ENCODE peak calls at places on chromosomes 6 and 20, in four cellular contexts. R, B, F and T are unnamed samples. For H3K27me3, the result is how much of the 10 kb centered on the place peaks cover.

GRCh38 chr6:125066964-125067363 is 86.6 kb upstream of the TPD52L1 start:
- DNase-seq in B (no peak), R (no peak), F (no peak), T (no peak)

GRCh38 chr6:109314313-109314712 is 68.0 kb downstream of the CD164 start:
- DNase-seq in B (no peak), R (no peak), F (no peak), T (no peak)

GRCh38 chr6:140475086-140475485 is 1100.6 kb upstream of the CITED2 start:
- DNase-seq in F (no peak), R (no peak), B (no peak), T (peak)

GRCh38 chr6:127539292-127539691 is 20.2 kb upstream of the MTCL3 start:
- DNase-seq in B (no peak), F (no peak), R (no peak), T (no peak)

GRCh38 chr20:1263853-1264252 is 2.2 kb upstream of the SNPH start:
- DNase-seq in B (peak), R (no peak), F (no peak), T (no peak)

GRCh38 chr6:2853766-2854393 is 12.2 kb upstream of the SERPINB1 start:
- DNase-seq in B (peak), F (peak), R (peak), T (peak)

GRCh38 chr6:24126586-24127192 is 674 bp downstream of the NRSN1 start:
- DNase-seq in R (peak), B (peak), F (no peak), T (no peak)

GRCh38 chr6:37709932-37710565 is 12.4 kb upstream of the MDGA1 start:
- DNase-seq in F (no peak), B (no peak), R (no peak), T (no peak)

GRCh38 chr6:2790588-2790987 is 25.4 kb downstream of the WRNIP1 start:
- DNase-seq in R (no peak), B (peak), F (no peak), T (no peak)

GRCh38 chr6:167827588-167828324 is 1.0 kb downstream of the AFDN start:
- DNase-seq in R (peak), B (peak), F (no peak), T (no peak)

GRCh38 chr6:14123331-14124105 is 5.9 kb downstream of the CD83 start:
- DNase-seq in F (no peak), B (no peak), R (no peak), T (no peak)

GRCh38 chr20:60586417-60587105 is 628.3 kb downstream of the CDH26 start:
- DNase-seq in R (no peak), F (no peak), B (no peak), T (no peak)

GRCh38 chr6:52546678-52547077 is 30.2 kb downstream of the TRAM2 start:
- DNase-seq in R (no peak), F (no peak), B (no peak), T (no peak)

GRCh38 chr6:12801141-12801540 is 84.6 kb downstream of the PHACTR1 start:
- DNase-seq in R (no peak), B (no peak), F (no peak), T (no peak)

GRCh38 chr20:17525650-17526049 is 5.5 kb downstream of the BFSP1 start:
- DNase-seq in R (peak), B (peak), F (no peak), T (no peak)

GRCh38 chr6:166463363-166464067 is 80.8 kb upstream of the MPC1 start:
- DNase-seq in R (no peak), B (no peak), F (no peak), T (no peak)

GRCh38 chr6:34528996-34529664 is 27.0 kb downstream of the SPDEF start:
- DNase-seq in F (no peak), R (no peak), B (no peak), T (no peak)

GRCh38 chr6:157246771-157247484 is 76.4 kb downstream of the TMEM242 start:
- DNase-seq in F (peak), B (peak), R (no peak), T (no peak)

GRCh38 chr6:28732052-28732451 is 191.7 kb downstream of the TRIM27 start:
- DNase-seq in R (no peak), B (no peak), F (no peak), T (no peak)

GRCh38 chr6:28734443-28734959 is 189.3 kb downstream of the TRIM27 start:
- DNase-seq in R (peak), F (no peak), B (no peak), T (no peak)

GRCh38 chr6:28738396-28738765 is 185.4 kb downstream of the TRIM27 start:
- DNase-seq in B (peak), R (peak), F (no peak), T (no peak)

GRCh38 chr6:28737750-28738395 is 185.9 kb downstream of the TRIM27 start:
- DNase-seq in R (peak), B (peak), F (no peak), T (no peak)

DNA sequence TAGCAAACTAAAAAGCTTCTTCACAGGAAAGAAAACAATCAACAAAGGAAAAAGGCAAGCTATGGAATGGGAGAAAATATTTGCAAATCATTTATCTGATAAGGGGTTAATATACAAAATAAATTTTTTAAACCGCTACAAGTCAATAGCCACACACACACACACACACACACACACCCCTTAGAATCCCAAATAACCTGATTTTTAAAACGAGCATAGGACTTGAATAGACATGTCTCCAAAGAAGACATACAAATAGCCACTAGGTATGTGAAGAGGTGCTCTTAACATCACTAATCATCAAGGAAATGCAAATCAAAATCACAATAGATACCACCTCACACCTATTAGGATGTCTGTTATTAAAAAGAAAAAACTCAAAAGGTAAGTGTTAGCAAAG is 187.7 kb downstream of the TRIM27 start:
- DNase-seq in B (no peak), F (no peak), R (peak), T (no peak)
- H3K27me3 ChIP-seq in B (half or more), F (half or more), R (under half), T (half or more)

GRCh38 chr6:4113623-4114022 is 21.8 kb downstream of the ECI2 start:
- DNase-seq in F (no peak), B (no peak), R (no peak), T (no peak)

GRCh38 chr6:4114123-4114522 is 21.3 kb downstream of the ECI2 start:
- DNase-seq in B (no peak), F (no peak), R (no peak), T (no peak)

GRCh38 chr6:4112366-4112765 is 23.0 kb downstream of the ECI2 start:
- DNase-seq in R (no peak), B (no peak), F (no peak), T (no peak)

DNA sequence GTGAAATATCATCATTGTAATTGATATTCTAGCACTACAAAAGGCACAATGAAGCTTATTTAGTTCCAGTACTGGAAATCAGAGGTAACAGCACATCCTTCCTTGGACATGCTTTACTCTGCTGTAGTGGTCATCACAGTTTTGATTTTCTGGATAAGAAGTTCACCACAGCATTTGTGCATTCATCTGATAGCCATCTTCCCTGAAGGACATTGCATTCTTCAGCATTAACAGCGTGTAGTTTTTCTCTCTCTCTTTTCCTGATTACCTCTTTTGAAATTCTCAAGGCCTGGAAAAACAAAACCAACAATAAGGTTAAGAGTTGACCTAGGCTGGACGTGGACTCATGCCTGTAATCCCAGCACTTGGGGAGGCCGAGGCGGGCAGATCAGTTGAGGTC is 19.6 kb downstream of the ECI2 start:
- DNase-seq in B (no peak), F (no peak), R (no peak), T (no peak)
- H3K27me3 ChIP-seq in B (under half), F (under half), R (under half), T (under half)

DNA sequence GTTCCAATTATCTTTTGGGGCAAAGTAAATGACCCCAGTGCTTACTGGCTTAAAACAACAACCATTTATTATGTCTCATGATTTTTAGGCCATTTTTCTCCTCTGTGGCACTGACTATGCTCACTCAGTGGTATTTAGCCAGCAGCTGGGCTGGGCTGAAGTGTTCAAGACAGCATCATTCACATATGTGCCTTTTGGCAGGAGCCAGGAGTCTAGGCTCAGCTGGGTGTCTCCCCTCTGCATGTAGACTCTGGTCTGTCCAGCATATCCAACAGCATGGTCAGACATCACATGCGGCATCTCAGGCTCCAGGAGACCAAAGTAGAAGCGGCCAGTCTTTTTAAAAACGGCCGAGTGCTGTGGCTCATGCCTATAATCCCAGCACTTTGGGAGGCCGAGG is 120.3 kb upstream of the TOP1 start:
- DNase-seq in R (no peak), F (no peak), B (no peak), T (no peak)
- H3K27me3 ChIP-seq in R (under half), F (under half), B (under half), T (under half)

DNA sequence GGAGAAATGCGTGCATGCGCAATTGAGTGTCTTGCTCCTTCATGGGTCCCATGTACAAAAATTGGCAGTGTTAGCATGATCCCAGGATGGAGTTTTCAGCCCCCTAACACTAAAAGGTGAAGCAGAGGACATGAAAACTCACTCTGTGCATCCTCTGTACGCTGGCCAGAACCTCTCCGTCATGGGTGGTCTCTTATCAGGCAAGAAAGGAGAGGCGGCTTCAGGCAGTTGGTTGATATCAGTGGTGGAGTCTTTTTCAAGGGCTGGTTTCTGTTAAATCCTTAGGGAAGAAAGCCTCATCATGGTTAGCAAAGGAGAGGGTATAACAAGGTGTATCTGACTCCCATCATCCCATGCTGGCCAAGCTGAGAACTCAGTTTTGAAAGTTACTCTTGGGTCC is 21.4 kb upstream of the PDCD2 start:
- DNase-seq in R (no peak), B (no peak), F (no peak), T (no peak)
- H3K27me3 ChIP-seq in R (under half), B (under half), F (under half), T (under half)

DNA sequence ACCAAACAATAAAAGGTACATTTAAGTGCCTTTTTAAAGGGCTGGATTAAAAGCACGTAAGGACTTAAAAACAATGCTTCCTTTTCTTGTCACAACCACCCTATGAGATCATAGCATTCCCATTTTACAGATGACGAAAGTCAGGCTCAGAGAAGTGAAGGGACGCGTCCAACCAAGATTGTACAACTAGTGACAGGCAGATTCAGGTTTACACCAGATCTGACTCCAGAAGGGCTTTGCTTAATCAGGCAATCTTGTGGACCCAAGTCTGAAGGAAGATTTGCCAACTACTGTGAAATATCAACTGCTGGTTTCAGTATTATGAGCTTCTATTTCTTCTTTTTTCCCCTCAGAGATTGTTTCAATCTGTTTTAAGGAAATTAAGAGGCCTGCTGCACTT is 876 bp downstream of the ENPP4 start:
- DNase-seq in F (no peak), R (no peak), B (no peak), T (no peak)
- H3K27me3 ChIP-seq in F (under half), R (under half), B (under half), T (under half)

GRCh38 chr6:10404799-10405524 is 9.9 kb downstream of the TFAP2A start:
- DNase-seq in F (no peak), B (peak), R (no peak), T (no peak)

GRCh38 chr6:10407674-10408054 is 7.2 kb downstream of the TFAP2A start:
- DNase-seq in B (no peak), F (no peak), R (no peak), T (no peak)

GRCh38 chr6:10406556-10406955 is 8.3 kb downstream of the TFAP2A start:
- DNase-seq in B (no peak), R (no peak), F (no peak), T (no peak)

GRCh38 chr6:10409160-10409765 is 5.6 kb downstream of the TFAP2A start:
- DNase-seq in R (no peak), F (no peak), B (no peak), T (no peak)

DNA sequence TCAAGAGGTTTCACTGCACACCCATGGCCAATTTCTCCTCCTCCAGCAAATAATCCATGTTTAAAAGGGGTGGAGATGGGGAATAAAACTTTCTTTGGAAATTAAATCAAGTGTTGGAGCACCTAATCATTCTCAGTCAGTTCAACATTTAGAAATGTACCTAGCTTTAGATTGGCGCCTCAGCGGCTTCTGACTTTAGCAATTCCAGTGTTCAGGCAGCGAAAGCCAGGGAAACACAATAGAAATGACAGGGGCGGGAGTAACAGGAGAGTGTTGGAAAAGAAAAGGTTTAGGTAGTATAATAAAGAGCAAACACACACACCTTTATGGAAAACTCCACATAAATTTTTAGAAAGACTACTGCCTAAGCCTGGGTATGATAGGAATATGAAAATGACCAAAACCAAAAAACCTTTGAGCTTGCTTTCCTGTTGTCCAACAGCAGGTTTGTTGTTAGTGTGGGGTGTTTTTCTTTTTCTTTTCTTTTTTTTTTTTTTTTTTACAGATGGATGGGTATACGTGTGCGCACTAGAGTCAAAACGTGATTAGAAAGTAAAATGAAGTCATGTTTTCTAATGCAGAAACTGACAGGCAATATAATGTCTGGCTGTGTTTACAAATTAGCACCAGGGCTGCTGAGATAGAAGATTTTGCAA is 7.7 kb downstream of the TFAP2A start:
- DNase-seq in F (no peak), R (no peak), B (peak), T (no peak)
- H3K27me3 ChIP-seq in F (under half), R (under half), B (half or more), T (under half)

GRCh38 chr6:137495652-137496391 is 1.6 kb upstream of the OLIG3 start:
- DNase-seq in R (no peak), F (no peak), B (peak), T (no peak)
- H3K27me3 ChIP-seq in R (half or more), F (half or more), B (half or more), T (half or more)